ENCODE peak calls at places on chromosomes 11 and 22, in ten cellular contexts. M is nucleus accumbens; B is left colon; Y is RKO; K is neural crest cell; I is stimulated activated CD4-positive, alpha-beta T cell treated with anti-CD3 and anti-CD28 coated beads, Interleukin-2, amount 100 ng/mL, for 48 hours; U is stimulated activated CD8-positive, alpha-beta memory T cell treated with anti-CD3 and anti-CD28 coated beads, Interleukin-4, amount 100 ng/mL, for 1 hour; R is coronary artery; A is RPMI7951; F is HT-29. P is an unnamed sample.

GRCh38 chr11:43789700-43790443 is 90.8 kb upstream of the ALKBH3 start:
- DNase-seq in Y (peak), R (no peak), B (no peak), I (no peak), K (no peak), A (peak), M (no peak), F (no peak), U (no peak), P (no peak)

GRCh38 chr22:18048441-18048898 is 24.1 kb upstream of the MICAL3 start:
- DNase-seq in F (no peak), B (peak), M (no peak), K (no peak), I (no peak), A (peak), U (no peak), R (no peak), Y (no peak), P (no peak)

GRCh38 chr11:36196476-36197099 is 92.6 kb downstream of the COMMD9 start:
- DNase-seq in M (no peak), Y (no peak), A (no peak), I (no peak), F (no peak), K (no peak), U (no peak), R (no peak), B (no peak), P (peak)

GRCh38 chr11:6319879-6320410 is 356 bp downstream of the CAVIN3 start:
- DNase-seq in U (no peak), A (peak), I (peak), M (no peak), F (peak), Y (peak), K (peak), B (peak), R (peak), P (no peak)

GRCh38 chr11:58928082-58928574 is 11.2 kb upstream of the GLYATL1 start:
- DNase-seq in U (no peak), B (no peak), I (no peak), Y (no peak), A (peak), F (no peak), K (no peak), R (no peak), M (no peak), P (no peak)

GRCh38 chr11:17906436-17906835 is 106.4 kb downstream of the SERGEF start:
- DNase-seq in K (no peak), A (no peak), U (no peak), I (no peak), B (peak), M (no peak), R (no peak), Y (no peak), F (peak), P (peak)

GRCh38 chr11:67482275-67482735 is 521 bp upstream of the AIP start:
- DNase-seq in F (no peak), Y (no peak), K (no peak), R (peak), A (no peak), I (no peak), B (no peak), M (no peak), U (no peak), P (no peak)

GRCh38 chr11:100741866-100742625 is 55.0 kb downstream of the ARHGAP42 start:
- DNase-seq in Y (no peak), R (no peak), K (no peak), F (no peak), M (no peak), A (no peak), U (no peak), B (no peak), I (no peak), P (no peak)

GRCh38 chr11:32529994-32530588 is 53.5 kb upstream of the EIF3M start:
- DNase-seq in A (no peak), I (no peak), F (no peak), R (no peak), K (no peak), U (no peak), M (no peak), B (no peak), Y (no peak), P (no peak)

GRCh38 chr22:48714231-48714630 is 1113.4 kb downstream of the BRD1 start:
- DNase-seq in A (no peak), M (no peak), B (no peak), U (no peak), K (no peak), Y (no peak), R (no peak), F (no peak), I (no peak), P (no peak)

GRCh38 chr11:8722156-8722555 is 39.6 kb downstream of the RPL27A start:
- DNase-seq in Y (no peak), F (no peak), A (peak), M (no peak), B (no peak), I (no peak), U (no peak), R (no peak), K (no peak), P (no peak)

GRCh38 chr11:85748455-85748891 is 62.5 kb downstream of the SYTL2 start:
- DNase-seq in R (no peak), Y (no peak), B (no peak), K (no peak), M (no peak), A (no peak), U (no peak), I (no peak), F (no peak), P (no peak)

GRCh38 chr11:62737196-62737595 is 8.9 kb downstream of the TTC9C start:
- DNase-seq in K (no peak), F (no peak), A (no peak), B (no peak), R (no peak), Y (no peak), I (no peak), U (no peak), M (no peak), P (no peak)

GRCh38 chr11:1862588-1863351 is 9.9 kb downstream of the LSP1 start:
- DNase-seq in M (no peak), A (peak), R (no peak), I (no peak), F (no peak), B (no peak), U (no peak), Y (no peak), K (no peak), P (no peak)

GRCh38 chr22:36865346-36865745 is 4.5 kb downstream of the NCF4 start:
- DNase-seq in A (peak), I (no peak), B (no peak), K (no peak), Y (no peak), R (no peak), M (no peak), F (no peak), U (no peak), P (no peak)

GRCh38 chr11:59069082-59069481 is 17.0 kb upstream of the GLYATL1B start:
- DNase-seq in A (no peak), I (no peak), R (no peak), U (no peak), F (no peak), M (no peak), K (no peak), Y (no peak), B (no peak), P (no peak)

GRCh38 chr11:101912823-101913284 is 2.0 kb upstream of the CEP126 start:
- DNase-seq in U (no peak), R (no peak), F (peak), Y (no peak), M (no peak), I (no peak), B (no peak), K (no peak), A (peak), P (no peak)

GRCh38 chr22:22030493-22031182 is 48.1 kb upstream of the TOP3B start:
- DNase-seq in Y (no peak), K (no peak), A (no peak), B (peak), F (no peak), I (no peak), U (no peak), M (no peak), R (no peak), P (no peak)

GRCh38 chr11:127625402-127625801 is 624.8 kb upstream of the KIRREL3 start:
- DNase-seq in F (no peak), R (no peak), Y (no peak), I (no peak), K (no peak), B (no peak), A (no peak), U (no peak), M (no peak), P (no peak)

GRCh38 chr11:125925804-125926203 is 20.0 kb upstream of the VSIG10L2 start:
- DNase-seq in M (no peak), B (no peak), U (no peak), I (no peak), Y (no peak), R (no peak), K (no peak), A (no peak), F (no peak), P (no peak)

GRCh38 chr22:45546333-45547015 is 43.8 kb downstream of the FBLN1 start:
- DNase-seq in K (no peak), U (no peak), B (no peak), R (no peak), I (no peak), Y (no peak), A (no peak), F (no peak), M (no peak), P (no peak)

GRCh38 chr11:69209936-69210659 is 54.4 kb downstream of the SMIM38 start:
- DNase-seq in M (no peak), B (no peak), R (peak), I (no peak), Y (peak), U (no peak), A (peak), F (peak), K (no peak), P (no peak)

GRCh38 chr11:8019671-8020597 is 32.8 kb downstream of the EIF3F start:
- DNase-seq in B (no peak), I (no peak), A (peak), K (no peak), F (no peak), Y (no peak), R (peak), U (no peak), M (peak), P (no peak)

GRCh38 chr11:44530413-44531115 is 34.9 kb upstream of the CD82 start:
- DNase-seq in K (no peak), A (peak), U (no peak), I (peak), F (no peak), Y (peak), R (no peak), M (no peak), B (no peak), P (no peak)

GRCh38 chr11:78199015-78199652 is 10.4 kb downstream of the USP35 start:
- DNase-seq in U (no peak), R (no peak), B (no peak), I (no peak), M (no peak), K (no peak), Y (no peak), F (no peak), A (no peak), P (no peak)

GRCh38 chr11:10930224-10930960 is 72.5 kb upstream of the ZBED5 start:
- DNase-seq in I (no peak), M (peak), K (no peak), Y (no peak), U (no peak), B (peak), F (peak), R (no peak), A (no peak), P (peak)

GRCh38 chr11:35073691-35074382 is 65.1 kb upstream of the CD44 start:
- DNase-seq in U (no peak), R (no peak), Y (peak), A (no peak), M (no peak), F (no peak), B (no peak), K (no peak), I (no peak), P (no peak)

GRCh38 chr11:131592734-131593133 is 222.3 kb downstream of the NTM start:
- DNase-seq in U (no peak), K (no peak), Y (no peak), M (no peak), I (no peak), F (no peak), A (no peak), R (no peak), B (no peak), P (no peak)

GRCh38 chr11:5689551-5689983 is at the start of gene TRIM22:
- DNase-seq in U (no peak), K (no peak), M (no peak), A (peak), I (peak), R (no peak), Y (no peak), B (peak), F (no peak), P (no peak)

GRCh38 chr11:69129647-69130046 is 26.1 kb upstream of the SMIM38 start:
- DNase-seq in U (no peak), B (no peak), K (no peak), I (no peak), F (no peak), Y (no peak), R (no peak), M (no peak), A (no peak), P (no peak)

GRCh38 chr11:69152748-69153446 is 2.8 kb upstream of the SMIM38 start:
- DNase-seq in R (no peak), U (no peak), B (no peak), Y (no peak), K (no peak), A (no peak), M (no peak), I (no peak), F (no peak), P (peak)

GRCh38 chr11:29629281-29629680 is 387.5 kb downstream of the KCNA4 start:
- DNase-seq in B (no peak), Y (no peak), K (no peak), F (no peak), A (no peak), U (no peak), R (no peak), M (no peak), I (no peak), P (no peak)

GRCh38 chr11:69358398-69359080 is 64.6 kb downstream of the MYEOV start:
- DNase-seq in M (no peak), R (no peak), K (no peak), F (no peak), I (no peak), Y (no peak), U (no peak), A (no peak), B (no peak), P (no peak)

GRCh38 chr22:46377566-46378498 is 42.3 kb downstream of the TRMU start:
- DNase-seq in K (peak), U (no peak), M (no peak), A (peak), F (peak), Y (no peak), I (no peak), B (peak), R (no peak), P (no peak)

GRCh38 chr11:125343086-125343731 is 152.9 kb downstream of the FEZ1 start:
- DNase-seq in M (no peak), K (no peak), U (no peak), A (no peak), Y (no peak), B (no peak), I (no peak), F (no peak), R (no peak), P (no peak)

GRCh38 chr11:60769273-60769672 is 12.6 kb downstream of the MS4A15 start:
- DNase-seq in U (no peak), M (no peak), I (no peak), Y (no peak), A (no peak), F (no peak), R (no peak), B (no peak), K (no peak), P (no peak)

P was measured in SK-N-DZ.